ENCODE peak calls at places on chromosomes 4 and X, in four cellular contexts. J is WTC11, D is GM12878, S is HepG2. W is an unnamed sample.

GRCh38 chrX:11113731-11114130 is 2.6 kb downstream of the HCCS start:
- DNase-seq in J (no peak), D (no peak), S (no peak), W (no peak)

GRCh38 chr4:25783943-25784342 is 78.8 kb downstream of the SEL1L3 start:
- DNase-seq in J (no peak), D (no peak), S (no peak), W (no peak)

GRCh38 chrX:40644175-40644574 is 3.2 kb downstream of the CXorf38 start:
- DNase-seq in J (no peak), D (no peak), S (no peak), W (no peak)

GRCh38 chr4:125313497-125313896 is 1.3 kb upstream of the FAT4 start:
- DNase-seq in J (peak), D (no peak), S (peak), W (peak)

GRCh38 chr4:68123525-68123924 is 6.1 kb downstream of the TMPRSS11F start:
- DNase-seq in J (no peak), D (no peak), S (no peak), W (no peak)

GRCh38 chr4:25662306-25662705 is 6.7 kb downstream of the SLC34A2 start:
- DNase-seq in J (no peak), D (no peak), S (no peak), W (no peak)

GRCh38 chr4:73315091-73315490 is 56.5 kb upstream of the ANKRD17 start:
- DNase-seq in J (no peak), D (no peak), S (no peak), W (no peak)

GRCh38 chr4:56468097-56468422 is 643 bp downstream of the SRP72 start:
- DNase-seq in J (peak), D (peak), S (peak), W (peak)

GRCh38 chr4:152992027-152992426 is 55.9 kb downstream of the FHDC1 start:
- DNase-seq in J (no peak), D (no peak), S (no peak), W (no peak)

GRCh38 chr4:107666134-107666533 is 53.9 kb downstream of the PAPSS1 start:
- DNase-seq in J (no peak), D (no peak), S (peak), W (no peak)

GRCh38 chr4:52250124-52250523 is 199.0 kb downstream of the SPATA18 start:
- DNase-seq in J (no peak), D (no peak), S (no peak), W (no peak)

GRCh38 chr4:180434131-180434895 is 1808.9 kb upstream of the TENM3 start:
- DNase-seq in J (no peak), D (peak), S (no peak), W (no peak)

GRCh38 chr4:4384837-4385236 is 2.1 kb upstream of the NSG1 start:
- DNase-seq in J (peak), D (no peak), S (peak), W (peak)
- TF ChIP-seq CREB1 in J (no peak), D (no peak), S (no peak), W (no peak)

GRCh38 chr4:140996757-140997156 is 136.5 kb downstream of the RNF150 start:
- DNase-seq in J (no peak), D (no peak), S (no peak), W (no peak)
- TF ChIP-seq NR2C2 in J (no peak), D (no peak), S (no peak), W (no peak)

GRCh38 chrX:15240414-15240813 is 29.5 kb downstream of the ASB9 start:
- DNase-seq in J (no peak), D (no peak), S (no peak), W (no peak)

GRCh38 chrX:15244421-15244820 is 25.5 kb downstream of the ASB9 start:
- DNase-seq in J (no peak), D (no peak), S (no peak), W (no peak)

GRCh38 chrX:15241258-15241657 is 28.6 kb downstream of the ASB9 start:
- DNase-seq in J (no peak), D (no peak), S (no peak), W (no peak)

GRCh38 chrX:15245896-15246295 is 24.0 kb downstream of the ASB9 start:
- DNase-seq in J (no peak), D (no peak), S (no peak), W (no peak)

GRCh38 chrX:15242899-15243555 is 26.9 kb downstream of the ASB9 start:
- DNase-seq in J (no peak), D (peak), S (peak), W (peak)
- TF ChIP-seq CREB1 in J (no peak), D (no peak), S (no peak), W (no peak)

GRCh38 chr4:182576609-182577289 is 333.5 kb downstream of the TENM3 start:
- DNase-seq in J (no peak), D (no peak), S (no peak), W (no peak)
- TF ChIP-seq NR2C2 in J (no peak), D (no peak), S (no peak), W (no peak)

GRCh38 chr4:14169460-14169859 is 541.9 kb upstream of the BOD1L1 start:
- DNase-seq in J (no peak), D (no peak), S (no peak), W (no peak)
- TF ChIP-seq CREB1 in J (no peak), D (no peak), S (no peak), W (no peak)

DNA sequence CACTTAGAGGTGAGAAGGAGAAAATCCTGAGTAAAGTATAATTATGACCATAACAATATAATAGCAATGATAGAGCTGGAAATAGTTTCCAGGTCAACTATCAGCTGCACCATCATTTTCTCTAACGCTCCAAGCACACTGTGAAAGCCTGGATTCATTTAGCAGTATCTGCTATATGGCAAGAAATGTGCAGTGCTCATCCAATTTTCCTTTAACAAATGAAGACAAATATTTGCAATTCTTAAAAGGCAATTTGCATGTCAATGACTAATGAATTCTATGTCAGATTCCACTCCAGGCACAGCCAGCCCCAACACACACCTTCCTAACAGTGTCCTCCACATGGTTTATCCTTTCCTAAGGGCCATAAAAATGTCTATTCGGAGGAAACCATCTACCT is 12.7 kb downstream of the PRSS12 start:
- DNase-seq in J (no peak), D (no peak), S (no peak), W (no peak)
- TF ChIP-seq NR2C2 in J (no peak), D (no peak), S (no peak), W (no peak)

GRCh38 chrX:22057667-22058066 is 25.5 kb downstream of the PHEX start:
- DNase-seq in J (no peak), D (no peak), S (no peak), W (no peak)

GRCh38 chrX:22060952-22061351 is 28.8 kb downstream of the PHEX start:
- DNase-seq in J (no peak), D (no peak), S (no peak), W (no peak)

GRCh38 chrX:22060451-22060940 is 28.4 kb downstream of the PHEX start:
- DNase-seq in J (no peak), D (no peak), S (no peak), W (no peak)

GRCh38 chrX:22059800-22060199 is 27.7 kb downstream of the PHEX start:
- DNase-seq in J (no peak), D (no peak), S (no peak), W (no peak)

GRCh38 chrX:22063284-22063683 is 31.2 kb downstream of the PHEX start:
- DNase-seq in J (no peak), D (peak), S (no peak), W (no peak)
- TF ChIP-seq CREB1 in J (no peak), D (peak), S (no peak), W (no peak)

W was measured in K562.